ENCODE peak calls at places on chromosomes 13 and 19, in five cellular contexts. J is breast epithelium, D is GM23338, L is spleen, H is stomach. N is an unnamed sample.

GRCh38 chr19:45767881-45768643 is 990 bp downstream of the SIX5 start:
- DNase-seq in J (peak; percentile 74), L (peak; percentile 86), D (peak; percentile 76), H (peak; percentile 70), N (peak; percentile 91)

GRCh38 chr13:31884556-31884955 is 145.2 kb downstream of the RXFP2 start:
- DNase-seq in D (no peak), H (no peak), L (no peak), J (no peak), N (no peak)

GRCh38 chr13:108609353-108609752 is 20.1 kb upstream of the MYO16 start:
- DNase-seq in J (no peak), L (no peak), H (no peak), D (peak; percentile 69), N (no peak)

GRCh38 chr13:85655040-85655439 is 144.2 kb downstream of the SLITRK6 start:
- DNase-seq in J (no peak), L (no peak), D (no peak), H (no peak), N (no peak)

GRCh38 chr19:51809787-51810186 is 14.8 kb downstream of the FPR3 start:
- DNase-seq in J (no peak), D (no peak), H (no peak), L (no peak), N (no peak)

GRCh38 chr19:38033658-38034150 is 126.7 kb downstream of the SIPA1L3 start:
- DNase-seq in D (peak; percentile 89), L (peak; percentile 76), H (no peak), J (no peak), N (no peak)

GRCh38 chr13:62119739-62120700 is 704.4 kb upstream of the PCDH20 start:
- DNase-seq in L (no peak), H (no peak), D (peak; percentile 43), J (no peak), N (no peak)

GRCh38 chr13:70173236-70173959 is 65.1 kb upstream of the KLHL1 start:
- DNase-seq in J (no peak), L (no peak), H (no peak), D (peak; percentile 8), N (no peak)

GRCh38 chr19:11881151-11881800 is 6.3 kb upstream of the ZNF69 start:
- DNase-seq in D (peak; percentile 89), H (peak; percentile 76), J (peak; percentile 61), L (peak; percentile 75), N (no peak)

GRCh38 chr19:49256691-49257090 is 68.3 kb downstream of the SLC6A16 start:
- DNase-seq in L (no peak), J (no peak), D (no peak), H (no peak), N (no peak)

GRCh38 chr13:36370108-36370429 is 23.9 kb upstream of the SPART start:
- DNase-seq in D (no peak), J (no peak), H (no peak), L (no peak), N (no peak)

GRCh38 chr13:50358221-50358620 is 343.0 kb downstream of the KCNRG start:
- DNase-seq in J (no peak), D (no peak), H (no peak), L (no peak), N (no peak)

GRCh38 chr19:15412832-15413231 is 6.0 kb downstream of the AKAP8L start:
- DNase-seq in J (no peak), H (no peak), L (no peak), D (no peak), N (no peak)

GRCh38 chr19:49421039-49421877 is 2.0 kb downstream of the PTH2 start:
- DNase-seq in H (peak; percentile 55), D (peak; percentile 99), J (no peak), L (no peak), N (no peak)

GRCh38 chr13:45215392-45216077 is 14.7 kb upstream of the KCTD4 start:
- DNase-seq in D (no peak), J (no peak), H (no peak), L (no peak), N (no peak)

GRCh38 chr19:7507884-7508283 is 8.0 kb upstream of the ZNF358 start:
- DNase-seq in L (peak; percentile 86), J (no peak), H (peak; percentile 80), D (peak; percentile 98), N (peak; percentile 83)

GRCh38 chr19:29887498-29887897 is 54.5 kb upstream of the URI1 start:
- DNase-seq in J (no peak), D (no peak), H (peak; percentile 17), L (peak; percentile 81), N (peak; percentile 26)

GRCh38 chr13:20168396-20168795 is 7.5 kb upstream of the GJA3 start:
- DNase-seq in L (no peak), D (no peak), H (no peak), J (no peak), N (no peak)

GRCh38 chr19:2478324-2478755 is 2.4 kb downstream of the GADD45B start:
- DNase-seq in H (peak; percentile 82), J (peak; percentile 91), D (peak; percentile 78), L (peak; percentile 86), N (peak; percentile 94)

GRCh38 chr19:41172297-41173164 is 20.5 kb upstream of the CYP2S1 start:
- DNase-seq in J (no peak), D (no peak), L (no peak), H (peak; percentile 33), N (no peak)

GRCh38 chr19:41174297-41174928 is 18.6 kb upstream of the CYP2S1 start:
- DNase-seq in D (no peak), H (peak; percentile 55), L (no peak), J (no peak), N (no peak)

DNA sequence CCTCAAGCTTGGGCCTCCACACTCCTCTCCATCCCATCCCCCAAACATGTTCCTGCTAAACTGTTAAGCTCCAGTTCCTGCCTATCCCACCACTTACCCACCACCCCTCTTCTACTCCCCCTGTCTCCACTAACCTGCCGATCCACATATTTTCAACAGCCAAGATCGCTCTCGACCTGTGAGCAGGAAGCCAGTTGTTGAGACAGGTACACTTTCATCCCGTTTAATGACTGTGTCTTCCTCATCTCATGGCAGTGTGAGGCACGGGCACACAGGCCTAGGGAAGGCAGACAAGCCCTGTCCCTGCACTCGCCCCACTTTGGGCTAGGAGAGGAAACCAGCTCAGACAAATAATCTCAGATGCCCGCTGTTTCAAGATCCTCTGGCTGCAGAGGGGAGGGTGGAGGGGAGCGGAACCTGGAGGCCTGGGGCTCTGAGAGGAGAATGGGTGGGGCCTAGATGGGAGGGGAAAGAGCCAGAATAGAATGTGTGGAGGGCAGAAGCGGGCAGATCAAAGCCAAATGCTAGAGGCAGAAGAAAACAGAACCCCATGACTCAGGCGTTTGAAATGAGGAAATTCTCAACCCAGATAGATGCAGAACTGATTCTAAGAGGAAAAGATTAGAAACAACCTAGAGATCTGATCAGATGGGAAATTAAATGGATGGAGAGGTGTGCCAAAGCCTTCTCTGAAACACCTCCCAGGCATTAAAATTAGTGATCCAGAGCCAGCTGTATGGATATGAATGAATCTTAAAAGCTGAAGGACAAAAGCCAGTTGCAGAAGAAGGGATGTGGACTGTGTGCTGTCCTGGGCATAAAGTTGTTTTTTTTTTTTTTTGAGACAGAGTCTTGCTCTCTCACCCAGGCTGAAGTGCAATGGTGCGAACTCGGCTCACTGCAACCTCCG is 16.9 kb upstream of the CYP2S1 start:
- DNase-seq in L (no peak), H (peak; percentile 62), J (no peak), D (peak; percentile 96), N (no peak)
- TF ChIP-seq POLR2AphosphoS5 in L (no peak), H (peak; percentile 70), J (no peak), D (peak; percentile 60), N (no peak)

GRCh38 chr13:98651716-98652115 is 74.8 kb upstream of the STK24 start:
- DNase-seq in D (no peak), L (no peak), J (no peak), H (no peak), N (no peak)

GRCh38 chr13:98652721-98653470 is 76.0 kb upstream of the STK24 start:
- DNase-seq in L (no peak), D (no peak), H (no peak), J (no peak), N (no peak)

GRCh38 chr13:98649861-98650260 is 73.0 kb upstream of the STK24 start:
- DNase-seq in H (no peak), D (no peak), J (no peak), L (no peak), N (no peak)

GRCh38 chr13:98648676-98649075 is 71.8 kb upstream of the STK24 start:
- DNase-seq in H (no peak), D (no peak), L (no peak), J (no peak), N (no peak)

DNA sequence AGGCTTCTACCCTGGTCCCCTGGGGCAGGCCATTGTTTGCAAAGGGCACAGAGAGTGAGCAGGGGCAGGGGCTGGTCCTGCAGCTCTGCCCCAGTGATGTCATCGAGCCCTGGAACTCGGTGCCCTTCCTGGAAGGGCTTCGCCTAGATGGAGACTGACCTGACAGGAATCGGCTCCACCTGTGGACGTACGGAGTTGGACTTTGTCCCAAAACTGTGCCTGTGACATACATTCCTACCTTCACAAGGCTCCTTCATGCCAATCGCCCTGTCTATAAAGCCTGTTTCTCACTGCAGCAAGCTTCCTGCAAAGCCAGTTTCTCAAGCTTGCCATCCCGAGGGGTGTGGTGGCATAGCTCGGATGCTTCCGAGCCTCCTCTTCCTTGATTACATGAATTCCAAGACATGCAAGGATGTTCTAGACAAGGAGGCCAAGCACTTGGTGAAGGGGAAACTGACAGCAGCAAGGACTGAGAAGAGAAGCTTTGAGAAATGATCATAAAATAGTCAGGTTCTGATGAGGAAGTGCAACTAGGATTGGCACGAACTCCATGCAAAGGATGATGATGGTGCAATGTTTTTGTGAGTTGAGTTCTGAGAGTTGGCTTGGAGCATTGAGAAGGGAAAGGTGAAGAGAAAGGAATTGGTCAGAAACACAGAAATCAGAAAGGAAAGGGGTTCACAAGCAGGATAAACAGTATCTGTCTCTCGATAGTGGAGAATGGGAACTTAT is 73.6 kb upstream of the STK24 start:
- DNase-seq in L (no peak), J (no peak), D (no peak), H (peak; percentile 86), N (no peak)
- TF ChIP-seq POLR2AphosphoS5 in L (no peak), J (no peak), D (no peak), H (peak; percentile 81), N (no peak)

GRCh38 chr19:4403005-4403761 is 743 bp downstream of the CHAF1A start:
- DNase-seq in J (no peak), D (peak; percentile 47), H (no peak), L (no peak), N (no peak)
- TF ChIP-seq POLR2AphosphoS5 in J (no peak), D (no peak), H (no peak), L (no peak), N (no peak)

GRCh38 chr13:72386138-72386684 is 341.2 kb downstream of the MZT1 start:
- DNase-seq in H (no peak), J (no peak), D (no peak), L (no peak), N (no peak)
- TF ChIP-seq POLR2AphosphoS5 in H (no peak), J (no peak), D (no peak), L (no peak), N (no peak)

N was measured in sigmoid colon.